ENCODE peak calls at places on chromosomes 4 and X, in ten cellular contexts. R, C, A, M, U, B, G, T, S and H are unnamed samples.

GRCh38 chr4:5802565-5802964 is 90.3 kb downstream of the CRMP1 start:
- DNase-seq in G (no peak), A (no peak), U (no peak), B (no peak), S (no peak), C (no peak), R (no peak), M (no peak), T (no peak), H (no peak)

GRCh38 chr4:22235798-22236197 is 280.1 kb downstream of the ADGRA3 start:
- DNase-seq in T (no peak), C (no peak), M (no peak), G (no peak), U (no peak), R (no peak), S (no peak), A (no peak), B (no peak), H (no peak)

GRCh38 chr4:2042207-2042946 is 16.8 kb upstream of the NAT8L start:
- DNase-seq in R (no peak), T (peak; percentile 11), U (no peak), B (peak; percentile 47), A (peak; percentile 25), S (no peak), M (peak; percentile 61), G (no peak), C (no peak), H (no peak)

GRCh38 chrX:8341814-8342590 is 122.6 kb upstream of the VCX3B start:
- DNase-seq in S (no peak), U (no peak), C (no peak), A (no peak), T (no peak), M (no peak), B (no peak), G (no peak), R (no peak), H (no peak)

GRCh38 chr4:41145571-41146078 is 68.7 kb downstream of the APBB2 start:
- DNase-seq in S (no peak), M (no peak), A (peak; percentile 68), U (peak; percentile 54), G (no peak), R (no peak), C (no peak), B (peak; percentile 66), T (no peak), H (no peak)

GRCh38 chrX:42809569-42809968 is 31.6 kb upstream of the PPP1R2C start:
- DNase-seq in G (no peak), S (no peak), U (no peak), R (no peak), T (no peak), C (no peak), A (no peak), M (no peak), B (no peak), H (no peak)

GRCh38 chr4:57182132-57182874 is 72.1 kb upstream of the IGFBP7 start:
- DNase-seq in B (no peak), A (no peak), U (no peak), M (peak; percentile 69), C (no peak), T (no peak), R (no peak), G (no peak), S (no peak), H (no peak)

GRCh38 chr4:127203561-127204260 is 429.0 kb upstream of the INTU start:
- DNase-seq in S (no peak), C (peak; percentile 41), U (peak; percentile 31), B (peak; percentile 84), A (peak; percentile 67), G (no peak), M (no peak), R (no peak), T (no peak), H (peak; percentile 71)

GRCh38 chr4:164440196-164440595 is 313.7 kb upstream of the SMIM31 start:
- DNase-seq in T (peak; percentile 25), A (no peak), G (no peak), B (no peak), C (peak; percentile 56), R (no peak), M (no peak), S (no peak), U (no peak), H (peak; percentile 71)

GRCh38 chrX:26334232-26334631 is 118.3 kb downstream of the MAGEB5 start:
- DNase-seq in R (no peak), C (no peak), U (no peak), G (no peak), A (no peak), M (no peak), B (no peak), T (no peak), S (no peak), H (no peak)

GRCh38 chr4:163107754-163108153 is 58.9 kb downstream of the NAF1 start:
- DNase-seq in M (no peak), R (no peak), S (no peak), G (no peak), A (peak; percentile 21), C (no peak), U (no peak), B (peak; percentile 28), T (peak; percentile 50), H (peak; percentile 2)

GRCh38 chr4:81472249-81473085 is 760 bp upstream of the RASGEF1B start:
- DNase-seq in G (no peak), M (no peak), B (peak; percentile 60), U (peak; percentile 6), T (no peak), C (no peak), S (peak; percentile 95), A (peak; percentile 8), R (no peak), H (no peak)

GRCh38 chr4:63790377-63790776 is 618.9 kb downstream of the TECRL start:
- DNase-seq in T (no peak), A (no peak), R (no peak), C (no peak), S (no peak), G (no peak), M (no peak), U (no peak), B (no peak), H (no peak)

GRCh38 chrX:27966492-27966891 is 14.8 kb downstream of the DCAF8L1 start:
- DNase-seq in B (no peak), U (peak; percentile 0), G (no peak), T (no peak), R (no peak), A (no peak), M (no peak), C (no peak), S (no peak), H (no peak)

GRCh38 chr4:119111296-119111695 is 24.3 kb upstream of the MYOZ2 start:
- DNase-seq in T (no peak), R (no peak), C (no peak), G (no peak), B (no peak), A (no peak), M (no peak), S (no peak), U (no peak), H (no peak)

GRCh38 chr4:13888112-13888511 is 260.6 kb upstream of the BOD1L1 start:
- DNase-seq in T (peak; percentile 67), B (peak; percentile 86), M (no peak), R (peak; percentile 78), U (peak; percentile 87), G (no peak), S (no peak), A (peak; percentile 89), C (peak; percentile 88), H (peak; percentile 85)

GRCh38 chrX:95509474-95509873 is 1175.2 kb upstream of the DIAPH2 start:
- DNase-seq in C (no peak), M (no peak), U (no peak), R (no peak), B (no peak), A (no peak), S (no peak), G (no peak), T (no peak), H (no peak)

GRCh38 chr4:85369703-85370380 is 105.1 kb upstream of the ARHGAP24 start:
- DNase-seq in C (no peak), R (no peak), U (no peak), B (no peak), T (no peak), G (no peak), S (no peak), A (no peak), M (no peak), H (no peak)

GRCh38 chr4:20487852-20488251 is 212.4 kb upstream of the PACRGL start:
- DNase-seq in B (peak; percentile 58), A (peak; percentile 61), U (peak; percentile 2), M (no peak), R (no peak), C (no peak), S (no peak), G (no peak), T (no peak), H (no peak)

GRCh38 chr4:31104033-31104432 is 383.9 kb downstream of the PCDH7 start:
- DNase-seq in M (no peak), R (no peak), G (no peak), U (no peak), S (peak; percentile 68), B (no peak), C (no peak), A (no peak), T (no peak), H (no peak)

GRCh38 chr4:75800972-75801371 is 76.6 kb downstream of the USO1 start:
- DNase-seq in T (no peak), C (no peak), M (no peak), A (peak; percentile 29), S (no peak), R (no peak), B (peak; percentile 40), U (no peak), G (no peak), H (no peak)

GRCh38 chr4:78136109-78137081 is 79.3 kb downstream of the FRAS1 start:
- DNase-seq in A (no peak), U (no peak), G (no peak), T (no peak), R (no peak), C (no peak), S (no peak), B (peak; percentile 39), M (no peak), H (no peak)

GRCh38 chrX:101274198-101274597 is 16.9 kb downstream of the TAF7L start:
- DNase-seq in B (no peak), G (no peak), U (no peak), S (no peak), A (no peak), C (no peak), M (no peak), R (no peak), T (no peak), H (no peak)

GRCh38 chr4:10664408-10664807 is 20.2 kb downstream of the CLNK start:
- DNase-seq in M (no peak), U (peak; percentile 33), B (peak; percentile 92), R (peak; percentile 12), G (no peak), A (peak; percentile 60), S (no peak), C (peak; percentile 51), T (peak; percentile 83), H (peak; percentile 93)

GRCh38 chr4:30717208-30718020 is 2.8 kb upstream of the PCDH7 start:
- DNase-seq in U (peak; percentile 47), T (peak; percentile 60), G (peak; percentile 57), R (no peak), C (no peak), M (no peak), B (peak; percentile 78), A (peak; percentile 75), S (peak; percentile 40), H (no peak)